ENCODE peak calls at places on chromosome 22, in seven cellular contexts. One of them, this sample, is unnamed.

GRCh38 chr22:20018001-20018400 is 1.4 kb upstream of the ARVCF start:
- DNase-seq in HCT116: no peak
- DNase-seq in K562: no peak
- DNase-seq in GM12878: no peak
- DNase-seq in H1: no peak
- DNase-seq in SK-N-SH: no peak
- DNase-seq in Panc1: no peak
- DNase-seq in this sample: no peak

GRCh38 chr22:22773979-22774738 is 113.5 kb upstream of the IGLL5 start:
- DNase-seq in HCT116: no peak
- DNase-seq in K562: no peak
- DNase-seq in GM12878: no peak
- DNase-seq in H1: no peak
- DNase-seq in SK-N-SH: no peak
- DNase-seq in Panc1: no peak
- DNase-seq in this sample: no peak

GRCh38 chr22:21680830-21681565 is 15.2 kb downstream of the PPIL2 start:
- DNase-seq in HCT116: no peak
- DNase-seq in K562: no peak
- DNase-seq in GM12878: no peak
- DNase-seq in H1: no peak
- DNase-seq in SK-N-SH: no peak
- DNase-seq in Panc1: no peak
- DNase-seq in this sample: no peak

GRCh38 chr22:36332623-36333331 is 55.0 kb downstream of the MYH9 start:
- DNase-seq in HCT116: no peak
- DNase-seq in K562: peak; percentile 41
- DNase-seq in GM12878: peak; percentile 59
- DNase-seq in H1: no peak
- DNase-seq in SK-N-SH: no peak
- DNase-seq in Panc1: no peak
- DNase-seq in this sample: no peak

GRCh38 chr22:29314074-29314473 is 1.4 kb downstream of the RASL10A start:
- DNase-seq in HCT116: no peak
- DNase-seq in K562: no peak
- DNase-seq in GM12878: no peak
- DNase-seq in H1: no peak
- DNase-seq in SK-N-SH: no peak
- DNase-seq in Panc1: no peak
- DNase-seq in this sample: no peak

GRCh38 chr22:44665115-44665514 is 36.9 kb upstream of the PRR5 start:
- DNase-seq in HCT116: no peak
- DNase-seq in K562: no peak
- DNase-seq in GM12878: no peak
- DNase-seq in H1: no peak
- DNase-seq in SK-N-SH: peak; percentile 8
- DNase-seq in Panc1: no peak
- DNase-seq in this sample: no peak

GRCh38 chr22:24421428-24421931 is 5.9 kb upstream of the ADORA2A start:
- DNase-seq in HCT116: peak; percentile 12
- DNase-seq in K562: peak; percentile 48
- DNase-seq in GM12878: no peak
- DNase-seq in H1: peak; percentile 84
- DNase-seq in SK-N-SH: peak; percentile 56
- DNase-seq in Panc1: no peak
- DNase-seq in this sample: peak; percentile 73

GRCh38 chr22:44889233-44889878 is 120.4 kb downstream of the PHF21B start:
- DNase-seq in HCT116: no peak
- DNase-seq in K562: peak; percentile 24
- DNase-seq in GM12878: no peak
- DNase-seq in H1: no peak
- DNase-seq in SK-N-SH: peak; percentile 62
- DNase-seq in Panc1: no peak
- DNase-seq in this sample: no peak

GRCh38 chr22:28116261-28116673 is 197.2 kb upstream of the PITPNB start:
- DNase-seq in HCT116: no peak
- DNase-seq in K562: no peak
- DNase-seq in GM12878: no peak
- DNase-seq in H1: no peak
- DNase-seq in SK-N-SH: no peak
- DNase-seq in Panc1: no peak
- DNase-seq in this sample: no peak

GRCh38 chr22:29456211-29456671 is 17.9 kb downstream of the RFPL1 start:
- DNase-seq in HCT116: no peak
- DNase-seq in K562: no peak
- DNase-seq in GM12878: no peak
- DNase-seq in H1: no peak
- DNase-seq in SK-N-SH: no peak
- DNase-seq in Panc1: no peak
- DNase-seq in this sample: no peak

GRCh38 chr22:27113211-27114030 is 456.0 kb downstream of the MIAT start:
- DNase-seq in HCT116: peak; percentile 95
- DNase-seq in K562: no peak
- DNase-seq in GM12878: no peak
- DNase-seq in H1: no peak
- DNase-seq in SK-N-SH: no peak
- DNase-seq in Panc1: no peak
- DNase-seq in this sample: peak; percentile 63

GRCh38 chr22:48709976-48710375 is 1117.7 kb downstream of the BRD1 start:
- DNase-seq in HCT116: no peak
- DNase-seq in K562: no peak
- DNase-seq in GM12878: no peak
- DNase-seq in H1: no peak
- DNase-seq in SK-N-SH: no peak
- DNase-seq in Panc1: no peak
- DNase-seq in this sample: no peak

GRCh38 chr22:20606784-20607128 is 99.3 kb downstream of the MED15 start:
- DNase-seq in HCT116: no peak
- DNase-seq in K562: no peak
- DNase-seq in GM12878: no peak
- DNase-seq in H1: no peak
- DNase-seq in SK-N-SH: no peak
- DNase-seq in Panc1: no peak
- DNase-seq in this sample: no peak

GRCh38 chr22:50014655-50015401 is 2.3 kb upstream of the IL17REL start:
- DNase-seq in HCT116: no peak
- DNase-seq in K562: no peak
- DNase-seq in GM12878: no peak
- DNase-seq in H1: peak; percentile 54
- DNase-seq in SK-N-SH: peak; percentile 62
- DNase-seq in Panc1: no peak
- DNase-seq in this sample: no peak
- TF ChIP-seq SIN3A in HCT116: no peak
- TF ChIP-seq SIN3A in K562: no peak
- TF ChIP-seq SIN3A in GM12878: no peak
- TF ChIP-seq SIN3A in H1: no peak
- TF ChIP-seq SIN3A in SK-N-SH: no peak
- TF ChIP-seq SIN3A in Panc1: no peak
- TF ChIP-seq SIN3A in this sample: no peak

GRCh38 chr22:39482768-39483167 is 19.3 kb upstream of the MIEF1 start:
- DNase-seq in HCT116: no peak
- DNase-seq in K562: no peak
- DNase-seq in GM12878: no peak
- DNase-seq in H1: no peak
- DNase-seq in SK-N-SH: no peak
- DNase-seq in Panc1: no peak
- DNase-seq in this sample: no peak
- TF ChIP-seq SIN3A in HCT116: no peak
- TF ChIP-seq SIN3A in K562: no peak
- TF ChIP-seq SIN3A in GM12878: no peak
- TF ChIP-seq SIN3A in H1: no peak
- TF ChIP-seq SIN3A in SK-N-SH: no peak
- TF ChIP-seq SIN3A in Panc1: no peak
- TF ChIP-seq SIN3A in this sample: no peak

GRCh38 chr22:38271927-38272372 is 860 bp downstream of the TMEM184B start:
- DNase-seq in HCT116: no peak
- DNase-seq in K562: no peak
- DNase-seq in GM12878: no peak
- DNase-seq in H1: peak; percentile 68
- DNase-seq in SK-N-SH: no peak
- DNase-seq in Panc1: no peak
- DNase-seq in this sample: no peak
- TF ChIP-seq SIN3A in HCT116: no peak
- TF ChIP-seq SIN3A in K562: no peak
- TF ChIP-seq SIN3A in GM12878: no peak
- TF ChIP-seq SIN3A in H1: no peak
- TF ChIP-seq SIN3A in SK-N-SH: no peak
- TF ChIP-seq SIN3A in Panc1: no peak
- TF ChIP-seq SIN3A in this sample: no peak

GRCh38 chr22:42553475-42554361 is at the start of gene SERHL2:
- DNase-seq in HCT116: no peak
- DNase-seq in K562: peak; percentile 94
- DNase-seq in GM12878: peak; percentile 28
- DNase-seq in H1: peak; percentile 93
- DNase-seq in SK-N-SH: peak; percentile 90
- DNase-seq in Panc1: no peak
- DNase-seq in this sample: peak; percentile 68
- TF ChIP-seq SIN3A in HCT116: no peak
- TF ChIP-seq SIN3A in K562: peak; percentile 56
- TF ChIP-seq SIN3A in GM12878: no peak
- TF ChIP-seq SIN3A in H1: no peak
- TF ChIP-seq SIN3A in SK-N-SH: no peak
- TF ChIP-seq SIN3A in Panc1: no peak
- TF ChIP-seq SIN3A in this sample: no peak

GRCh38 chr22:46063861-46064235 is 86.5 kb upstream of the PPARA start:
- DNase-seq in HCT116: no peak
- DNase-seq in K562: no peak
- DNase-seq in GM12878: no peak
- DNase-seq in H1: no peak
- DNase-seq in SK-N-SH: no peak
- DNase-seq in Panc1: no peak
- DNase-seq in this sample: no peak
- TF ChIP-seq SIN3A in HCT116: no peak
- TF ChIP-seq SIN3A in K562: no peak
- TF ChIP-seq SIN3A in GM12878: no peak
- TF ChIP-seq SIN3A in H1: no peak
- TF ChIP-seq SIN3A in SK-N-SH: no peak
- TF ChIP-seq SIN3A in Panc1: no peak
- TF ChIP-seq SIN3A in this sample: no peak